ENCODE peak calls at places on chromosomes 13 and 19, in six cellular contexts. N is NCI-H345, F is hypothalamus, A is NB4, S is ELR, K is Right ventricle myocardium superior. I is an unnamed sample.

GRCh38 chr13:76516013-76516412 is 370.2 kb downstream of the KCTD12 start:
- DNase-seq in F (no peak), K (no peak), S (peak), A (no peak), N (no peak), I (no peak)

GRCh38 chr13:48508001-48508400 is 24.9 kb downstream of the RCBTB2 start:
- DNase-seq in A (no peak), K (no peak), N (no peak), S (no peak), F (no peak), I (no peak)

GRCh38 chr13:68173111-68173510 is 943.0 kb upstream of the PCDH9 start:
- DNase-seq in N (no peak), K (no peak), A (no peak), S (peak), F (no peak), I (no peak)

GRCh38 chr19:52923782-52924593 is 760 bp upstream of the ZNF888 start:
- DNase-seq in F (no peak), N (no peak), K (peak), S (peak), A (peak), I (no peak)

GRCh38 chr13:61286148-61286745 is 129.4 kb downstream of the PCDH20 start:
- DNase-seq in A (peak), K (no peak), S (peak), F (no peak), N (peak), I (peak)

GRCh38 chr13:55000844-55001243 is 1972.2 kb downstream of the OLFM4 start:
- DNase-seq in S (no peak), N (no peak), K (no peak), A (no peak), F (no peak), I (no peak)

GRCh38 chr13:63110431-63110830 is 1694.8 kb upstream of the PCDH20 start:
- DNase-seq in K (no peak), F (no peak), N (no peak), S (no peak), A (no peak), I (no peak)

GRCh38 chr13:36905944-36906343 is 14.1 kb downstream of the SMAD9 start:
- DNase-seq in A (no peak), N (no peak), K (no peak), S (no peak), F (no peak), I (no peak)

GRCh38 chr13:59750860-59751259 is 412.9 kb downstream of the DIAPH3 start:
- DNase-seq in S (peak), A (no peak), K (no peak), N (no peak), F (peak), I (no peak)

GRCh38 chr19:38930776-38931761 is at the start of gene MRPS12:
- DNase-seq in K (peak), N (peak), F (peak), A (peak), S (peak), I (peak)

GRCh38 chr13:41668130-41668757 is 210.9 kb downstream of the RGCC start:
- DNase-seq in S (peak), N (peak), A (peak), F (peak), K (no peak), I (peak)

GRCh38 chr13:46855166-46855565 is 41.7 kb downstream of the HTR2A start:
- DNase-seq in A (peak), K (no peak), F (no peak), N (no peak), S (no peak), I (no peak)

GRCh38 chr13:85277753-85278152 is 521.5 kb downstream of the SLITRK6 start:
- DNase-seq in S (peak), N (no peak), K (no peak), A (no peak), F (no peak), I (no peak)

GRCh38 chr19:38670921-38671398 is 23.5 kb downstream of the ACTN4 start:
- DNase-seq in F (no peak), S (no peak), K (no peak), N (no peak), A (no peak), I (no peak)

GRCh38 chr13:113855931-113856715 is 7.8 kb downstream of the GAS6 start:
- DNase-seq in F (no peak), S (no peak), A (no peak), K (no peak), N (no peak), I (no peak)

GRCh38 chr19:38081547-38082255 is 142.3 kb downstream of the DPF1 start:
- DNase-seq in F (no peak), N (no peak), K (no peak), S (no peak), A (no peak), I (no peak)

I was measured in NCI-H748 treated with DMSO at 0.1 percent for 48 hours.